ENCODE peak calls at places on chromosomes 16 and 17, in six cellular contexts. R, W, K, H, T and N are unnamed samples.

GRCh38 chr16:69273009-69273408 is 38.1 kb upstream of the VPS4A start:
- DNase-seq in R (no peak), W (no peak), K (peak; percentile 69), H (peak; percentile 67), T (peak; percentile 83), N (no peak)

GRCh38 chr16:85902366-85903155 is 3.6 kb downstream of the IRF8 start:
- DNase-seq in R (no peak), W (peak; percentile 96), K (no peak), H (no peak), T (no peak), N (no peak)

GRCh38 chr16:5900046-5900445 is 802.5 kb upstream of the EEF2KMT start:
- DNase-seq in R (no peak), W (no peak), K (peak; percentile 50), H (no peak), T (no peak), N (no peak)

GRCh38 chr17:4329838-4330237 is 36.6 kb downstream of the UBE2G1 start:
- DNase-seq in R (peak; percentile 31), W (no peak), K (peak; percentile 98), H (peak; percentile 89), T (peak; percentile 83), N (no peak)

GRCh38 chr17:9666461-9667050 is 21.2 kb downstream of the USP43 start:
- DNase-seq in R (no peak), W (no peak), K (no peak), H (no peak), T (no peak), N (no peak)

GRCh38 chr16:61946019-61946418 is 90.2 kb downstream of the CDH8 start:
- DNase-seq in R (no peak), W (no peak), K (no peak), H (no peak), T (no peak), N (no peak)

GRCh38 chr16:82625066-82625968 is 1.5 kb upstream of the CDH13 start:
- DNase-seq in R (no peak), W (no peak), K (no peak), H (no peak), T (no peak), N (no peak)

GRCh38 chr17:49327835-49328784 is 33.9 kb downstream of the ZNF652 start:
- DNase-seq in R (no peak), W (peak; percentile 49), K (peak; percentile 66), H (no peak), T (no peak), N (no peak)

GRCh38 chr16:78437352-78437968 is 338.0 kb downstream of the WWOX start:
- DNase-seq in R (peak; percentile 61), W (peak; percentile 17), K (no peak), H (no peak), T (no peak), N (peak; percentile 35)

GRCh38 chr16:88784074-88784855 is 755 bp downstream of the PIEZO1 start:
- DNase-seq in R (peak; percentile 65), W (peak; percentile 56), K (peak; percentile 64), H (no peak), T (no peak), N (peak; percentile 24)

GRCh38 chr17:40517286-40517662 is 15.9 kb upstream of the TNS4 start:
- DNase-seq in R (no peak), W (no peak), K (no peak), H (no peak), T (no peak), N (no peak)

GRCh38 chr17:4033751-4034251 is 69.6 kb upstream of the ATP2A3 start:
- DNase-seq in R (no peak), W (no peak), K (no peak), H (no peak), T (no peak), N (no peak)

GRCh38 chr16:53434436-53435065 is at the start of gene RBL2:
- DNase-seq in R (peak; percentile 76), W (peak; percentile 91), K (peak; percentile 68), H (peak; percentile 4), T (no peak), N (peak; percentile 58)

GRCh38 chr17:51653902-51654301 is 393.6 kb downstream of the UTP18 start:
- DNase-seq in R (no peak), W (no peak), K (no peak), H (no peak), T (no peak), N (no peak)

GRCh38 chr16:3173892-3174617 is 13.9 kb upstream of the OR1F1 start:
- DNase-seq in R (peak; percentile 44), W (peak; percentile 65), K (no peak), H (no peak), T (no peak), N (no peak)

GRCh38 chr16:7227193-7227825 is 105.3 kb upstream of the RBFOX1 start:
- DNase-seq in R (no peak), W (no peak), K (no peak), H (no peak), T (no peak), N (no peak)

GRCh38 chr16:27803775-27804549 is 254.0 kb downstream of the KATNIP start:
- DNase-seq in R (no peak), W (no peak), K (no peak), H (no peak), T (no peak), N (no peak)

GRCh38 chr16:67158637-67159600 is 790 bp downstream of the TRADD start:
- DNase-seq in R (no peak), W (peak; percentile 93), K (no peak), H (no peak), T (no peak), N (no peak)

GRCh38 chr17:37167756-37168155 is 208.0 kb upstream of the C17orf78 start:
- DNase-seq in R (no peak), W (no peak), K (no peak), H (no peak), T (no peak), N (no peak)

GRCh38 chr16:6852643-6853042 is 480.0 kb upstream of the RBFOX1 start:
- DNase-seq in R (no peak), W (no peak), K (no peak), H (no peak), T (no peak), N (no peak)

GRCh38 chr17:27496005-27496404 is 39.8 kb downstream of the KSR1 start:
- DNase-seq in R (no peak), W (peak; percentile 53), K (no peak), H (no peak), T (no peak), N (no peak)

GRCh38 chr16:12349950-12350842 is 373.7 kb downstream of the SNX29 start:
- DNase-seq in R (no peak), W (no peak), K (no peak), H (no peak), T (no peak), N (no peak)

GRCh38 chr16:50637716-50638602 is 43.2 kb downstream of the SNX20 start:
- DNase-seq in R (no peak), W (no peak), K (no peak), H (no peak), T (no peak), N (no peak)

GRCh38 chr17:8220783-8221662 is 10.6 kb upstream of the AURKB start:
- DNase-seq in R (peak; percentile 95), W (peak; percentile 93), K (peak; percentile 87), H (peak; percentile 92), T (peak; percentile 78), N (peak; percentile 92)

GRCh38 chr16:4409081-4409932 is 7.1 kb downstream of the CORO7 start:
- DNase-seq in R (no peak), W (no peak), K (no peak), H (no peak), T (no peak), N (no peak)

GRCh38 chr16:57482845-57483545 is 3.3 kb downstream of the DOK4 start:
- DNase-seq in R (no peak), W (no peak), K (no peak), H (no peak), T (no peak), N (no peak)

GRCh38 chr17:41490620-41491019 is 910 bp upstream of the KRT36 start:
- DNase-seq in R (no peak), W (no peak), K (no peak), H (no peak), T (no peak), N (no peak)

GRCh38 chr17:80970044-80970761 is 21.4 kb upstream of the CHMP6 start:
- DNase-seq in R (peak; percentile 31), W (peak; percentile 69), K (no peak), H (no peak), T (no peak), N (no peak)

GRCh38 chr16:84138824-84139627 is 6.0 kb downstream of the HSDL1 start:
- DNase-seq in R (peak; percentile 13), W (peak; percentile 89), K (peak; percentile 54), H (no peak), T (no peak), N (no peak)

GRCh38 chr16:74606521-74607309 is at the start of gene GLG1:
- DNase-seq in R (peak; percentile 88), W (peak; percentile 95), K (peak; percentile 74), H (peak; percentile 80), T (peak; percentile 74), N (peak; percentile 94)

GRCh38 chr17:74873874-74874614 is 1.2 kb upstream of the FDXR start:
- DNase-seq in R (peak; percentile 18), W (peak; percentile 38), K (no peak), H (no peak), T (no peak), N (no peak)

GRCh38 chr16:64951681-64952080 is 170.2 kb downstream of the CDH11 start:
- DNase-seq in R (no peak), W (no peak), K (no peak), H (no peak), T (no peak), N (no peak)

GRCh38 chr17:55710410-55710809 is 12.3 kb downstream of the TMEM100 start:
- DNase-seq in R (no peak), W (no peak), K (no peak), H (no peak), T (no peak), N (no peak)

GRCh38 chr17:41284043-41284442 is 8.5 kb downstream of the KRTAP9-7 start:
- DNase-seq in R (no peak), W (no peak), K (peak; percentile 61), H (no peak), T (peak; percentile 10), N (no peak)

GRCh38 chr16:53817117-53817516 is 113.2 kb downstream of the FTO start:
- DNase-seq in R (no peak), W (no peak), K (peak; percentile 98), H (peak; percentile 82), T (peak; percentile 78), N (no peak)

GRCh38 chr16:87853411-87854052 is 15.8 kb downstream of the SLC7A5 start:
- DNase-seq in R (peak; percentile 90), W (peak; percentile 90), K (peak; percentile 80), H (peak; percentile 35), T (peak; percentile 67), N (peak; percentile 83)

GRCh38 chr17:5378566-5379207 is 40.8 kb downstream of the NUP88 start:
- DNase-seq in R (no peak), W (no peak), K (no peak), H (no peak), T (no peak), N (no peak)

GRCh38 chr16:89319628-89319882 is 102.1 kb downstream of the ZNF778 start:
- DNase-seq in R (no peak), W (no peak), K (no peak), H (no peak), T (no peak), N (no peak)